ENCODE peak calls at places on chromosomes 7 and 10, in five cellular contexts. V is substantia nigra, Q is LoVo, E is suprapubic skin, O is MV-4-11. A is an unnamed sample.

GRCh38 chr7:138407792-138408191 is 52.3 kb upstream of the TRIM24 start:
- DNase-seq in V (no peak), Q (no peak), E (no peak), O (no peak), A (no peak)

GRCh38 chr7:134463751-134464150 is 4.9 kb upstream of the AKR1B1 start:
- DNase-seq in V (no peak), Q (no peak), E (no peak), O (no peak), A (no peak)

GRCh38 chr10:22325272-22325947 is 4.5 kb downstream of the BMI1 start:
- DNase-seq in V (no peak), Q (peak), E (peak), O (peak), A (peak)

GRCh38 chr7:39096220-39096619 is 118.5 kb downstream of the POU6F2 start:
- DNase-seq in V (no peak), Q (no peak), E (no peak), O (no peak), A (no peak)

GRCh38 chr10:14052926-14053325 is 277.8 kb downstream of the FRMD4A start:
- DNase-seq in V (no peak), Q (no peak), E (no peak), O (no peak), A (no peak)

GRCh38 chr10:29517352-29517923 is 117.3 kb downstream of the SVIL start:
- DNase-seq in V (no peak), Q (no peak), E (no peak), O (peak), A (no peak)

GRCh38 chr10:79102056-79102874 is 33.5 kb downstream of the ZMIZ1 start:
- DNase-seq in V (no peak), Q (no peak), E (no peak), O (no peak), A (no peak)

GRCh38 chr10:128242641-128243040 is 116.4 kb upstream of the MKI67 start:
- DNase-seq in V (no peak), Q (no peak), E (no peak), O (no peak), A (no peak)

GRCh38 chr10:100790761-100791208 is 45.4 kb downstream of the PAX2 start:
- DNase-seq in V (no peak), Q (no peak), E (no peak), O (no peak), A (no peak)

GRCh38 chr7:76330673-76331072 is 28.1 kb downstream of the YWHAG start:
- DNase-seq in V (no peak), Q (no peak), E (no peak), O (no peak), A (no peak)

GRCh38 chr10:36416513-36416912 is 708.9 kb upstream of the ANKRD30A start:
- DNase-seq in V (no peak), Q (no peak), E (no peak), O (no peak), A (no peak)

GRCh38 chr10:48496831-48497792 is 107.8 kb downstream of the ARHGAP22 start:
- DNase-seq in V (no peak), Q (no peak), E (no peak), O (peak), A (peak)

GRCh38 chr10:74854610-74855009 is 28.2 kb downstream of the KAT6B start:
- DNase-seq in V (no peak), Q (no peak), E (no peak), O (no peak), A (no peak)

GRCh38 chr7:17770710-17771375 is 169.5 kb downstream of the SNX13 start:
- DNase-seq in V (no peak), Q (no peak), E (no peak), O (peak), A (no peak)

GRCh38 chr7:14021069-14021468 is 31.6 kb upstream of the ETV1 start:
- DNase-seq in V (no peak), Q (peak), E (no peak), O (no peak), A (no peak)

GRCh38 chr7:117931314-117931713 is 58.1 kb upstream of the CTTNBP2 start:
- DNase-seq in V (no peak), Q (no peak), E (no peak), O (no peak), A (no peak)

GRCh38 chr7:48337012-48337621 is 165.9 kb downstream of the ABCA13 start:
- DNase-seq in V (no peak), Q (peak), E (no peak), O (peak), A (no peak)

GRCh38 chr10:133012573-133013359 is 70.4 kb upstream of the CFAP46 start:
- DNase-seq in V (no peak), Q (no peak), E (no peak), O (no peak), A (no peak)

GRCh38 chr10:99555371-99556224 is 22.9 kb downstream of the NKX2-3 start:
- DNase-seq in V (no peak), Q (no peak), E (no peak), O (peak), A (no peak)

GRCh38 chr7:150811-151221 is 41.6 kb upstream of the FAM20C start:
- DNase-seq in V (no peak), Q (no peak), E (peak), O (peak), A (no peak)

GRCh38 chr7:11911900-11912299 is 79.9 kb upstream of the THSD7A start:
- DNase-seq in V (no peak), Q (no peak), E (no peak), O (no peak), A (no peak)

GRCh38 chr7:47435889-47436312 is 146.0 kb downstream of the TNS3 start:
- DNase-seq in V (peak), Q (peak), E (no peak), O (peak), A (no peak)

GRCh38 chr10:23035569-23035968 is 59.8 kb upstream of the MSRB2 start:
- DNase-seq in V (no peak), Q (no peak), E (no peak), O (no peak), A (no peak)

GRCh38 chr7:80387634-80388033 is 124.2 kb downstream of the GNAT3 start:
- DNase-seq in V (no peak), Q (no peak), E (no peak), O (no peak), A (no peak)

GRCh38 chr10:126459878-126460481 is 71.7 kb upstream of the ADAM12 start:
- DNase-seq in V (no peak), Q (peak), E (no peak), O (no peak), A (no peak)

GRCh38 chr10:110358869-110359629 is 54.3 kb upstream of the SMNDC1 start:
- DNase-seq in V (no peak), Q (peak), E (no peak), O (no peak), A (no peak)

GRCh38 chr7:78377532-78377931 is 579.0 kb downstream of the PHTF2 start:
- DNase-seq in V (no peak), Q (no peak), E (no peak), O (no peak), A (no peak)

GRCh38 chr10:132575320-132576201 is 38.0 kb downstream of the INPP5A start:
- DNase-seq in V (no peak), Q (peak), E (no peak), O (peak), A (no peak)

GRCh38 chr10:74187237-74187636 is 36.2 kb downstream of the ADK start:
- DNase-seq in V (no peak), Q (no peak), E (no peak), O (no peak), A (no peak)

GRCh38 chr10:60098676-60099601 is 192.6 kb upstream of the CCDC6 start:
- DNase-seq in V (no peak), Q (no peak), E (no peak), O (no peak), A (no peak)

GRCh38 chr7:50684011-50684701 is 98.5 kb downstream of the GRB10 start:
- DNase-seq in V (no peak), Q (no peak), E (no peak), O (no peak), A (no peak)

GRCh38 chr7:130369831-130370230 is 10.5 kb upstream of the CPA1 start:
- DNase-seq in V (no peak), Q (no peak), E (no peak), O (no peak), A (no peak)

GRCh38 chr7:92729172-92729571 is 107.2 kb downstream of the CDK6 start:
- DNase-seq in V (no peak), Q (no peak), E (no peak), O (no peak), A (no peak)

GRCh38 chr7:135757719-135758411 is 9.3 kb upstream of the FAM180A start:
- DNase-seq in V (no peak), Q (no peak), E (no peak), O (no peak), A (no peak)

GRCh38 chr10:123804716-123805115 is 86.9 kb downstream of the CPXM2 start:
- DNase-seq in V (no peak), Q (no peak), E (no peak), O (no peak), A (no peak)

GRCh38 chr7:69232445-69233376 is 365.6 kb upstream of the AUTS2 start:
- DNase-seq in V (no peak), Q (no peak), E (peak), O (no peak), A (no peak)